ENCODE peak calls at places on chromosomes 2 and 18, in five cellular contexts. E, B, O, R and X are unnamed samples.
A peak's percentile ranks its signal among the peaks of the same experiment; 100 is the strongest.

GRCh38 chr2:239966029-239966847 is 58.9 kb downstream of the NDUFA10 start:
- ATAC-seq in B (no peak), O (no peak), E (peak; percentile 45), R (peak; percentile 62), X (peak; percentile 75)

GRCh38 chr18:36321636-36322407 is 24.3 kb downstream of the FHOD3 start:
- ATAC-seq in O (no peak), E (peak; percentile 99), B (peak; percentile 63), R (peak; percentile 38), X (no peak)

GRCh38 chr2:164840930-164841718 is 499 bp downstream of the COBLL1 start:
- ATAC-seq in R (peak; percentile 90), O (peak; percentile 90), B (peak; percentile 86), E (peak; percentile 65), X (peak; percentile 89)

GRCh38 chr2:234464291-234464645 is 32.6 kb downstream of the ARL4C start:
- ATAC-seq in O (no peak), B (peak; percentile 24), R (no peak), E (no peak), X (no peak)

GRCh38 chr2:108571262-108571661 is 37.0 kb downstream of the LIMS1 start:
- ATAC-seq in B (no peak), E (peak; percentile 62), O (no peak), R (no peak), X (no peak)

GRCh38 chr18:50410008-50410407 is 35.2 kb downstream of the SKA1 start:
- ATAC-seq in B (no peak), R (no peak), E (no peak), O (no peak), X (no peak)

GRCh38 chr2:127702395-127703009 is 1.2 kb downstream of the SFT2D3 start:
- ATAC-seq in B (no peak), R (no peak), O (no peak), E (no peak), X (no peak)

GRCh38 chr2:11375025-11375688 is 30.7 kb upstream of the ROCK2 start:
- ATAC-seq in R (no peak), O (peak; percentile 28), E (no peak), B (no peak), X (no peak)

GRCh38 chr2:104090407-104090806 is 763.5 kb upstream of the POU3F3 start:
- ATAC-seq in B (no peak), O (no peak), E (no peak), R (no peak), X (no peak)

GRCh38 chr2:69499966-69500365 is 62.7 kb upstream of the NFU1 start:
- ATAC-seq in B (no peak), E (no peak), O (no peak), R (no peak), X (no peak)

GRCh38 chr2:217757108-217757463 is 245.7 kb downstream of the TNS1 start:
- ATAC-seq in E (no peak), R (no peak), B (no peak), O (no peak), X (no peak)

GRCh38 chr2:236746833-236747232 is 177.2 kb downstream of the ACKR3 start:
- ATAC-seq in O (no peak), B (no peak), E (no peak), R (no peak), X (no peak)

GRCh38 chr18:51077217-51077616 is 47.2 kb downstream of the SMAD4 start:
- ATAC-seq in R (no peak), E (no peak), B (no peak), O (no peak), X (no peak)

GRCh38 chr2:64825831-64826496 is 163.2 kb upstream of the SLC1A4 start:
- ATAC-seq in R (no peak), B (no peak), O (no peak), E (peak; percentile 74), X (no peak)

GRCh38 chr2:239532859-239533258 is 132.0 kb upstream of the HDAC4 start:
- ATAC-seq in B (no peak), E (no peak), R (no peak), O (no peak), X (no peak)

GRCh38 chr2:28661589-28662001 is 90.0 kb upstream of the PPP1CB start:
- ATAC-seq in B (peak; percentile 48), R (peak; percentile 77), O (peak; percentile 73), E (peak; percentile 44), X (peak; percentile 75)

GRCh38 chr18:8478166-8478967 is 130.9 kb upstream of the RAB12 start:
- ATAC-seq in B (peak; percentile 85), R (peak; percentile 42), O (peak; percentile 82), E (peak; percentile 78), X (peak; percentile 22)

GRCh38 chr2:25322313-25322712 is 19.4 kb downstream of the DNMT3A start:
- ATAC-seq in B (no peak), O (no peak), E (no peak), R (no peak), X (no peak)

GRCh38 chr2:130850788-130851623 is 14.3 kb downstream of the ARHGEF4 start:
- ATAC-seq in B (no peak), R (no peak), O (no peak), E (no peak), X (no peak)

GRCh38 chr2:130849896-130850787 is 13.4 kb downstream of the ARHGEF4 start:
- ATAC-seq in E (no peak), B (no peak), R (no peak), O (no peak), X (no peak)

GRCh38 chr2:130853391-130853790 is 16.7 kb downstream of the ARHGEF4 start:
- ATAC-seq in B (no peak), O (peak; percentile 4), E (no peak), R (peak; percentile 13), X (no peak)

GRCh38 chr2:130852521-130853115 is 15.9 kb downstream of the ARHGEF4 start:
- ATAC-seq in O (no peak), E (no peak), R (no peak), B (peak; percentile 31), X (no peak)

GRCh38 chr2:130851624-130852382 is 15.1 kb downstream of the ARHGEF4 start:
- ATAC-seq in E (peak; percentile 35), O (no peak), B (no peak), R (no peak), X (no peak)
- H3K27ac ChIP-seq in E (no peak overlapping the region), O (no peak overlapping the region), B (no peak overlapping the region), R (no peak overlapping the region), X (no peak overlapping the region)

DNA sequence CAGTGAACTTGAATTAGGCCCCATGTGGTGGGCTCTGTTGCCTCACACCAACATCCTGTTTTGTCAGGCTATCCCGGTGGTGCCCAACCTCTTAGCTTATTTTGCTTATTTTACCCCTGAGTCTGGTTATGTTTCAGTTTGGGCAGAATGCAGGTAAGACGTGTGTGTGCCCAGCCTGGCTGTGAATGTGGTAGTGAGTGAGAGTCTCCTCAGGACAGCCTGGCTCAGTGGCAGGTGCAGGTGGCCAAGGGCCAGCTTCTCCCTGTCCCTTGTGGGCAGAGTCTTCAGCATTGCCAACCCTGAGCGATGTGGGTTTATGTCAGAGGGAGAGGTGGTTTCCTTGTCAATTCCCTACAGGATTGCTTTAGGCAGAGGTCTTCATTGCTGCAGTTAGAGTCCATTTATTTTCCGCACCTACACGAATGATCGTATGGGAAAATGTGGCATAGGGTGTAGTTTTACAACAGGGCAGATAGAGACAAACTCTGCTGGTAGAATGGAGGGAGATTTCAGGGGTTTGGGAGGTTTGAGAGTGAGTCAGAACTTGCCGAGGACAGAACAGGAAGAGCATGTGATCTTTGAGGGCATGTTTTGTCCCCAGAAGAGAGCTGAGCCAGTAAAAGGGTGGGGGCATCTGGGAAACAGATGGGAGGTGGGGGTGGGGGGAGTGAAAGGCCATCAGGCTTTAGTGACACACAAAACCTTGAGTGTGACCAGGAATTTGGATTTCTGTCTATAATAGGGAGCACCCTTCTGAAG is 156.1 kb upstream of the CELF4 start:
- ATAC-seq in E (no peak), B (no peak), R (no peak), O (no peak), X (peak; percentile 44)
- H3K27ac ChIP-seq in E (no peak overlapping the region), B (no peak overlapping the region), R (no peak overlapping the region), O (no peak overlapping the region), X (no peak overlapping the region)

DNA sequence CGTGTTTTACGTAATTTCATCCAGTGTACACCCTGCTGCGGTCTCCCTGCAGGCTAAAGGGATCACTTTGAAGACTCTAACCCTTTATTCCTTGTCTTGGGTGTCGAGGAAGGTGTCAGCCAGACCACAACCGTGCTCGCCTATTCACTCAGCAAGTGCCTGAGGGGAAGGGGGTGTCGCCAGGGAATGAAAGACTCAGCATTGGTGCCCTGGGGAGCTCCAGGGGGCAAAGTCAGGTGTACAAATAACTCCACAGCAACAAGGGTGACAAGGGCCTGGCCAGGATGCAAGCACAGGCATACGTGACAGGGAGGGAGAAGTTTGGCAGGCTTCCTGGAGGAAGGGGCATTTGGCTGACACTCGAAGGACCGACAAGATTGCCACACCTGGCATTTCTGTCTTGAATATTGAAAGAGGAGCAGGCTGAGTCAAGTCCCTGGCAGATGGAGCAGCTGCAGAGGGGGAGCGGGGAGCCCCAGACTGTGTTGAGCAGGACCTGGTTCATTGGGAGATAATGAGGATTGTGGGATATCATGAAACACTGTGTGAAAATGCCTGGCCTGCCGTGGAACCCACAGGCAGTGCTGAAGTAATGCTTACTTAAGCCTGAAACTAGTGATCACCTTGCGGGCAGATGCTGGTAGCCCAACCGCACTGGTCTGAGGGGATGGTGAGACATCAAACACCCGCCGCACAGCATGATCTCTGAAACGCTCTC is 93.9 kb downstream of the RHOB start:
- ATAC-seq in B (no peak), O (no peak), R (no peak), E (no peak), X (no peak)
- H3K27ac ChIP-seq in B (no peak overlapping the region), O (no peak overlapping the region), R (no peak overlapping the region), E (no peak overlapping the region), X (no peak overlapping the region)

GRCh38 chr2:189552991-189553404 is 27.6 kb downstream of the SLC40A1 start:
- ATAC-seq in O (no peak), R (no peak), B (no peak), E (peak; percentile 48), X (no peak)

GRCh38 chr2:189548686-189549439 is 31.7 kb downstream of the SLC40A1 start:
- ATAC-seq in R (no peak), E (peak; percentile 52), O (no peak), B (no peak), X (no peak)

GRCh38 chr2:189552334-189552990 is 28.1 kb downstream of the SLC40A1 start:
- ATAC-seq in E (no peak), O (peak; percentile 35), B (no peak), R (peak; percentile 84), X (peak; percentile 63)

GRCh38 chr2:189551808-189552207 is 28.8 kb downstream of the SLC40A1 start:
- ATAC-seq in B (no peak), E (no peak), O (no peak), R (no peak), X (no peak)

GRCh38 chr2:189549440-189549832 is 31.1 kb downstream of the SLC40A1 start:
- ATAC-seq in B (no peak), O (no peak), R (peak; percentile 57), E (no peak), X (no peak)
- H3K27ac ChIP-seq in B (no peak overlapping the region), O (no peak overlapping the region), R (no peak overlapping the region), E (peak overlapping the region; percentile 10), X (peak overlapping the region; percentile 75)